ENCODE peak calls at places on chromosomes 11 and 22, in seven cellular contexts. Z, Y, S, B, L, F and V are unnamed samples.

GRCh38 chr22:25354456-25354855 is 135.0 kb downstream of the CRYBB2 start:
- DNase-seq in Z (no peak), Y (no peak), S (no peak), B (no peak), L (no peak), F (peak), V (peak)

GRCh38 chr11:91717169-91717568 is 507.4 kb upstream of the FAT3 start:
- DNase-seq in Z (no peak), Y (no peak), S (no peak), B (no peak), L (no peak), F (no peak), V (no peak)

GRCh38 chr11:123364145-123364544 is 65.9 kb upstream of the GRAMD1B start:
- DNase-seq in Z (no peak), Y (no peak), S (no peak), B (no peak), L (no peak), F (no peak), V (no peak)

GRCh38 chr11:62600367-62601113 is 1.1 kb downstream of the MTA2 start:
- DNase-seq in Z (no peak), Y (no peak), S (peak), B (no peak), L (no peak), F (no peak), V (no peak)

GRCh38 chr11:130407978-130408377 is 20.4 kb downstream of the ADAMTS8 start:
- DNase-seq in Z (peak), Y (peak), S (peak), B (peak), L (peak), F (no peak), V (no peak)

GRCh38 chr11:102046841-102047240 is 396 bp upstream of the CFAP300 start:
- DNase-seq in Z (peak), Y (peak), S (no peak), B (no peak), L (no peak), F (no peak), V (no peak)

GRCh38 chr11:32400196-32400595 is 35.1 kb downstream of the WT1 start:
- DNase-seq in Z (peak), Y (peak), S (no peak), B (peak), L (no peak), F (no peak), V (no peak)

GRCh38 chr11:12216542-12217422 is 106.4 kb downstream of the MICAL2 start:
- DNase-seq in Z (peak), Y (peak), S (no peak), B (no peak), L (no peak), F (peak), V (no peak)

GRCh38 chr11:128331317-128331716 is 256.0 kb downstream of the ETS1 start:
- DNase-seq in Z (no peak), Y (no peak), S (no peak), B (no peak), L (no peak), F (no peak), V (no peak)

GRCh38 chr22:33919591-33920501 is at the start of gene LARGE1:
- DNase-seq in Z (peak), Y (no peak), S (peak), B (no peak), L (peak), F (peak), V (peak)

GRCh38 chr22:41603873-41604332 is 14.3 kb upstream of the PMM1 start:
- DNase-seq in Z (no peak), Y (no peak), S (no peak), B (no peak), L (no peak), F (peak), V (peak)

GRCh38 chr11:65204143-65204542 is 22.4 kb downstream of the CAPN1 start:
- DNase-seq in Z (no peak), Y (no peak), S (no peak), B (no peak), L (no peak), F (peak), V (peak)

GRCh38 chr11:113874920-113875413 is 405 bp downstream of the USP28 start:
- DNase-seq in Z (peak), Y (peak), S (no peak), B (no peak), L (no peak), F (no peak), V (no peak)

GRCh38 chr11:117808768-117809167 is 11.8 kb upstream of the DSCAML1 start:
- DNase-seq in Z (no peak), Y (no peak), S (no peak), B (no peak), L (no peak), F (peak), V (no peak)

GRCh38 chr11:70421123-70421522 is 22.8 kb downstream of the CTTN start:
- DNase-seq in Z (no peak), Y (no peak), S (no peak), B (no peak), L (no peak), F (no peak), V (no peak)

GRCh38 chr11:70428701-70429427 is 30.5 kb downstream of the CTTN start:
- DNase-seq in Z (no peak), Y (no peak), S (no peak), B (no peak), L (no peak), F (no peak), V (peak)

GRCh38 chr11:70423523-70424505 is 25.5 kb downstream of the CTTN start:
- DNase-seq in Z (peak), Y (peak), S (peak), B (no peak), L (no peak), F (no peak), V (peak)

GRCh38 chr11:70422692-70423522 is 24.6 kb downstream of the CTTN start:
- DNase-seq in Z (no peak), Y (no peak), S (no peak), B (no peak), L (no peak), F (no peak), V (no peak)

GRCh38 chr11:70424765-70425164 is 26.4 kb downstream of the CTTN start:
- DNase-seq in Z (no peak), Y (no peak), S (no peak), B (no peak), L (no peak), F (no peak), V (peak)
- TF ChIP-seq CTCF in Z (no peak), Y (no peak), S (no peak), B (no peak), L (no peak), F (no peak), V (no peak)

GRCh38 chr22:46056169-46057041 is 79.4 kb upstream of the WNT7B start:
- DNase-seq in Z (no peak), Y (peak), S (no peak), B (no peak), L (no peak), F (peak), V (peak)
- H3K4me3 ChIP-seq in Z (no peak), Y (peak), S (no peak), B (peak), L (peak), F (no peak), V (peak)

DNA sequence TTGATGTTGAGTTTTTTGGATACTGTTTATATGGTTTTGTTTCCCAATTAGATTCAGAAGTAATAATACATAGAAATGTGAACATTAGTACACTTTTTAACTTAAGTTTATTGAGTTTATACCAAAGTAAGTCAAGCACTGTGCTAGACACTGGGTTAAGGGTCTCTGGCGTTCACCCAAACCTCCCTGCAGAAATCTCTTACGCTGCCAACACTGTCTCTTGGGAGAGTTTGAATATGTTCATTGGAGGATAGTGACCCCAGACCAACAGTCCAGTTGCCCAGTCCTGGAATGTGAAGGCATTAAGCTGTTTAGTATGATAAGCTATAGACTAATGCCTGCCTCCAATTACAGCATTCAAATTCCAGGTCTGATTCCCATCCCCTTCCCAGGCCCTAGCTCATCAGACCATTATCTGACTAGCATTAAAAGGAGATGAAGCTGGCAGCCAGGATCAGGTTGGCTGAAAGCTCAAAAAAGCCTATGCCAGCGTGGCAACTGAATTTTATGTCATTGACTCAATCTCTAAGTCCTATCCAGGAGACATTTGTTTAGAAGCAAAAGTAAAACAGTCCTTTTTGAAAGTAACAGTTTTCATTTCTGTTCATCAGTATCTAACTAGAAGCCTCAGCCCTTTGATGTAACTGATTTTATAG is 77.8 kb downstream of the SFI1 start:
- DNase-seq in Z (peak), Y (no peak), S (no peak), B (no peak), L (no peak), F (no peak), V (no peak)
- TF ChIP-seq CTCF in Z (no peak), Y (no peak), S (no peak), B (no peak), L (no peak), F (no peak), V (no peak)

DNA sequence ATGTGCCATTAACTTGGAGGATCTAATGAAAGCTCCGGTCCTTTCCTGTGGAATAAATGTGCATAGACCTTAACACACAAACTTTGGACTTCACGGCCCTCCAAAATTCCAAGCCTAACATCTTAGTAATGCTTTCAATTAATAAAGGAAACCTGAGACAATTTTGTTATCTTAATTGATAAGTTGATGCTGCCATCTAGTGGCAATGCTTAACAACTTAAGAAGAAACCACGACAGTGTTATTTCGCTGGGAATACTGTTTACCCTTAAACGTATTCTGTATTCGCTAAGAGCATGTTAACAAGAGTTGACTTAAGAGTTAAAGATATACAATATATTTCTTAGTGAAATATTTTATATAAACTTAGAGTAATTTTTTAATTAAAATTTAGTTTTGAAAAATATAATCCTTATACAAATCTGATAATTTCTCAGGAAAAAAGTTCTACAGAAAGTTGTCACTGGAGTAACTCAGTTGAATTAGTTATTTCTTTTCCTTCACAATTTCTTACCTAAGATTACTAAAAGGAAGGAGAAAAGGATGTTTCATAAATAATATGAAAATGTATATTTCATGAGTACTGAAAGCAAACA is 35.0 kb upstream of the OR9G4 start:
- DNase-seq in Z (peak), Y (peak), S (no peak), B (no peak), L (no peak), F (no peak), V (no peak)
- H3K4me3 ChIP-seq in Z (no peak), Y (no peak), S (no peak), B (no peak), L (no peak), F (no peak), V (no peak)

GRCh38 chr11:89443366-89444303 is 47.5 kb downstream of the NOX4 start:
- DNase-seq in Z (no peak), Y (no peak), S (no peak), B (no peak), L (no peak), F (no peak), V (no peak)
- TF ChIP-seq CTCF in Z (no peak), Y (no peak), S (no peak), B (no peak), L (no peak), F (no peak), V (no peak)

GRCh38 chr11:59144096-59144495 is 1.4 kb downstream of the FAM111A start:
- DNase-seq in Z (no peak), Y (no peak), S (no peak), B (no peak), L (no peak), F (no peak), V (no peak)
- H3K4me3 ChIP-seq in Z (peak), Y (peak), S (no peak), B (peak), L (peak), F (peak), V (peak)

GRCh38 chr11:4087551-4087950 is 7.0 kb upstream of the RRM1 start:
- DNase-seq in Z (no peak), Y (peak), S (no peak), B (no peak), L (no peak), F (no peak), V (no peak)
- TF ChIP-seq CTCF in Z (peak), Y (peak), S (peak), B (no peak), L (no peak), F (no peak), V (no peak)